ENCODE peak calls at places on chromosomes 13 and 19, in seven cellular contexts. U is HCT116, S is HepG2, Q is SK-N-SH, D is H1, A is GM12878, X is K562. G is an unnamed sample.

GRCh38 chr13:35136585-35136984 is 194.5 kb downstream of the NBEA start:
- DNase-seq in U (no peak), S (no peak), Q (no peak), D (no peak), A (no peak), X (no peak), G (no peak)

GRCh38 chr19:10402441-10403038 is 802 bp downstream of the CDC37 start:
- DNase-seq in U (no peak), S (peak; percentile 64), Q (peak; percentile 76), D (no peak), A (no peak), X (peak; percentile 56), G (no peak)

GRCh38 chr13:40109324-40109958 is 454.0 kb downstream of the COG6 start:
- DNase-seq in U (no peak), S (no peak), Q (no peak), D (no peak), A (no peak), X (no peak), G (no peak)

GRCh38 chr19:50565984-50566903 is 2.0 kb downstream of the LRRC4B start:
- DNase-seq in U (no peak), S (no peak), Q (no peak), D (peak; percentile 70), A (no peak), X (no peak), G (no peak)

GRCh38 chr13:32426191-32426980 is 1.5 kb downstream of the N4BP2L1 start:
- DNase-seq in U (no peak), S (no peak), Q (no peak), D (no peak), A (peak; percentile 73), X (no peak), G (no peak)

GRCh38 chr13:106917673-106918652 is 350.0 kb upstream of the ARGLU1 start:
- DNase-seq in U (peak; percentile 22), S (no peak), Q (peak; percentile 91), D (peak; percentile 95), A (no peak), X (peak; percentile 35), G (peak; percentile 63)

GRCh38 chr13:49112782-49113525 is 107.2 kb upstream of the MLNR start:
- DNase-seq in U (no peak), S (no peak), Q (no peak), D (no peak), A (no peak), X (no peak), G (peak; percentile 5)

GRCh38 chr19:10388957-10389356 is 8.6 kb upstream of the TYK2 start:
- DNase-seq in U (peak; percentile 77), S (peak; percentile 80), Q (peak; percentile 76), D (peak; percentile 99), A (peak; percentile 69), X (peak; percentile 91), G (peak; percentile 84)

GRCh38 chr13:47215741-47216140 is 318.9 kb upstream of the HTR2A start:
- DNase-seq in U (no peak), S (no peak), Q (no peak), D (no peak), A (no peak), X (no peak), G (no peak)

GRCh38 chr13:48596128-48596429 is 57.6 kb upstream of the CYSLTR2 start:
- DNase-seq in U (no peak), S (no peak), Q (no peak), D (no peak), A (no peak), X (no peak), G (no peak)

GRCh38 chr19:10979950-10980349 is 19.1 kb downstream of the SMARCA4 start:
- DNase-seq in U (no peak), S (no peak), Q (no peak), D (no peak), A (peak; percentile 33), X (no peak), G (no peak)

GRCh38 chr13:60654405-60654804 is 257.4 kb downstream of the TDRD3 start:
- DNase-seq in U (no peak), S (peak; percentile 16), Q (no peak), D (no peak), A (no peak), X (peak; percentile 6), G (no peak)

GRCh38 chr19:16143399-16144215 is at the start of gene HSH2D:
- DNase-seq in U (peak; percentile 77), S (peak; percentile 45), Q (no peak), D (peak; percentile 59), A (peak; percentile 90), X (no peak), G (no peak)

GRCh38 chr13:112970552-112971287 is 1.7 kb downstream of the MCF2L start:
- DNase-seq in U (no peak), S (no peak), Q (no peak), D (no peak), A (no peak), X (no peak), G (no peak)

GRCh38 chr13:114078501-114079451 is 53.6 kb downstream of the RASA3 start:
- DNase-seq in U (no peak), S (no peak), Q (no peak), D (no peak), A (no peak), X (no peak), G (no peak)

GRCh38 chr19:610801-611505 is 21.3 kb downstream of the HCN2 start:
- DNase-seq in U (no peak), S (no peak), Q (peak; percentile 87), D (no peak), A (no peak), X (peak; percentile 91), G (no peak)

GRCh38 chr19:49441210-49441959 is at the start of gene SLC17A7:
- DNase-seq in U (no peak), S (no peak), Q (peak; percentile 85), D (peak; percentile 82), A (no peak), X (peak; percentile 74), G (no peak)

GRCh38 chr19:46371371-46371901 is 24.5 kb downstream of the PPP5C start:
- DNase-seq in U (no peak), S (no peak), Q (no peak), D (no peak), A (no peak), X (no peak), G (no peak)

GRCh38 chr13:60398949-60399589 is 2.0 kb downstream of the TDRD3 start:
- DNase-seq in U (no peak), S (no peak), Q (no peak), D (no peak), A (no peak), X (peak; percentile 56), G (no peak)

GRCh38 chr19:5037936-5038335 is 69.0 kb downstream of the KDM4B start:
- DNase-seq in U (no peak), S (no peak), Q (peak; percentile 90), D (no peak), A (no peak), X (no peak), G (no peak)
- TF ChIP-seq YY1 in U (no peak), S (no peak), Q (no peak), D (no peak), A (no peak), X (no peak), G (no peak)

DNA sequence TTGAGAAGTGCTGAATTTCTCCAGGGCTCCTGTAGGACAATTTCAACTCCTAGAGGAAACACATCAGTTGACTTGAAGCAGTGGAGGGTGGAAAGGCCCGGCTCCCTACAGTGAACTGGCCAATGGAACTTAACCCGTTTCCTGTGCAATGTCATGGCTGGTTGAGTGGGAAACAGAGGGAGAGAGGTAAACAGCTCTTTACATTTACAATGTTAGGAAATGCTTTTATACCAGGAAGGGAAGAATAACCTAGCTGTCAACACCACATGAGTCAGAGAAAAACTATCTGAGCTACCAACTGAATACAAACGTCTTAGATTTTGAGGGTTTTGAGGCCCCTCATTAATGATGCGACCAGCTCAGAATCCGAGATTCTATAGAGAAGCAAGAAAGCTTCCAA is 36.7 kb downstream of the CARD8 start:
- DNase-seq in U (no peak), S (no peak), Q (no peak), D (no peak), A (no peak), X (no peak), G (no peak)
- TF ChIP-seq YY1 in U (no peak), S (no peak), Q (no peak), D (no peak), A (no peak), X (no peak), G (no peak)

GRCh38 chr13:67229438-67230242 is 496 bp downstream of the PCDH9 start:
- DNase-seq in U (no peak), S (no peak), Q (peak; percentile 16), D (no peak), A (no peak), X (no peak), G (no peak)
- TF ChIP-seq YY1 in U (no peak), S (no peak), Q (no peak), D (no peak), A (no peak), X (no peak), G (no peak)

GRCh38 chr19:5339950-5340636 is 519 bp downstream of the PTPRS start:
- DNase-seq in U (no peak), S (no peak), Q (peak; percentile 87), D (no peak), A (no peak), X (peak; percentile 27), G (no peak)
- TF ChIP-seq YY1 in U (no peak), S (peak; percentile 23), Q (no peak), D (peak; percentile 82), A (no peak), X (peak; percentile 20), G (no peak)

GRCh38 chr13:42170029-42170428 is 101.9 kb upstream of the AKAP11 start:
- DNase-seq in U (no peak), S (no peak), Q (no peak), D (peak; percentile 59), A (no peak), X (no peak), G (peak; percentile 66)
- TF ChIP-seq YY1 in U (no peak), S (no peak), Q (no peak), D (no peak), A (no peak), X (no peak), G (no peak)

GRCh38 chr13:93286047-93286446 is 59.4 kb downstream of the GPC6 start:
- DNase-seq in U (no peak), S (no peak), Q (no peak), D (no peak), A (no peak), X (no peak), G (no peak)

GRCh38 chr13:93289842-93290241 is 63.2 kb downstream of the GPC6 start:
- DNase-seq in U (no peak), S (no peak), Q (no peak), D (no peak), A (no peak), X (no peak), G (no peak)

GRCh38 chr13:93289047-93289446 is 62.4 kb downstream of the GPC6 start:
- DNase-seq in U (no peak), S (no peak), Q (no peak), D (no peak), A (no peak), X (no peak), G (no peak)

GRCh38 chr13:93293716-93294115 is 67.1 kb downstream of the GPC6 start:
- DNase-seq in U (no peak), S (no peak), Q (no peak), D (no peak), A (no peak), X (no peak), G (no peak)

GRCh38 chr13:93290503-93290902 is 63.9 kb downstream of the GPC6 start:
- DNase-seq in U (no peak), S (no peak), Q (no peak), D (no peak), A (no peak), X (peak; percentile 52), G (no peak)
- TF ChIP-seq YY1 in U (no peak), S (no peak), Q (no peak), D (no peak), A (no peak), X (no peak), G (no peak)